ENCODE peak calls at places on chromosomes 11 and 22, in eight cellular contexts. Z, S, B, D, V, F, M and A are unnamed samples.
A peak's percentile ranks its signal among the peaks of the same experiment; 100 is the strongest.

GRCh38 chr11:93476796-93477195 is 66.4 kb downstream of the SMCO4 start:
- DNase-seq in F (peak; percentile 76), M (no peak), D (no peak), V (no peak), S (no peak), Z (no peak), B (peak; percentile 36), A (no peak)

GRCh38 chr11:24779791-24780190 is 282.9 kb downstream of the LUZP2 start:
- DNase-seq in F (no peak), Z (no peak), D (no peak), B (no peak), V (no peak), S (no peak), M (peak; percentile 29), A (no peak)

GRCh38 chr11:66842501-66842895 is 743 bp upstream of the RCE1 start:
- DNase-seq in Z (no peak), M (no peak), S (no peak), F (no peak), B (no peak), D (no peak), V (no peak), A (no peak)

GRCh38 chr11:108494182-108494581 is 4.0 kb downstream of the POGLUT3 start:
- DNase-seq in F (no peak), B (no peak), S (no peak), D (no peak), Z (no peak), M (no peak), V (no peak), A (no peak)

GRCh38 chr11:67999201-67999629 is 4.7 kb downstream of the UNC93B1 start:
- DNase-seq in V (no peak), B (no peak), M (no peak), F (no peak), Z (no peak), S (no peak), D (no peak), A (no peak)

GRCh38 chr11:128324051-128324481 is 263.3 kb downstream of the ETS1 start:
- DNase-seq in M (no peak), F (peak; percentile 56), S (no peak), B (no peak), Z (no peak), D (peak; percentile 69), V (no peak), A (peak; percentile 47)

GRCh38 chr11:102117472-102118113 is 7.3 kb downstream of the YAP1 start:
- DNase-seq in B (no peak), V (no peak), F (peak; percentile 66), M (no peak), S (no peak), Z (no peak), D (no peak), A (no peak)

GRCh38 chr11:123194308-123195181 is 503 bp downstream of the CLMP start:
- DNase-seq in Z (peak; percentile 28), S (no peak), M (peak; percentile 72), V (no peak), D (no peak), B (no peak), F (peak; percentile 63), A (no peak)

GRCh38 chr11:119666061-119666460 is 62.9 kb downstream of the NECTIN1 start:
- DNase-seq in S (no peak), B (no peak), Z (no peak), M (no peak), V (no peak), F (no peak), D (no peak), A (no peak)

GRCh38 chr11:128916646-128917045 is 25.5 kb downstream of the KCNJ5 start:
- DNase-seq in V (no peak), D (no peak), S (no peak), Z (no peak), B (no peak), F (no peak), M (no peak), A (no peak)

GRCh38 chr11:130637566-130637965 is 189.1 kb downstream of the ADAMTS15 start:
- DNase-seq in B (no peak), S (no peak), M (no peak), D (no peak), V (no peak), F (no peak), Z (no peak), A (no peak)

GRCh38 chr11:124894606-124895430 is 2.8 kb downstream of the ROBO4 start:
- DNase-seq in D (no peak), B (no peak), F (no peak), V (no peak), Z (no peak), S (no peak), M (no peak), A (no peak)

GRCh38 chr11:104529213-104529612 is 365.3 kb upstream of the PDGFD start:
- DNase-seq in B (no peak), S (no peak), Z (no peak), D (no peak), F (no peak), V (no peak), M (no peak), A (no peak)

GRCh38 chr22:42692239-42693054 is 28.2 kb downstream of the A4GALT start:
- DNase-seq in F (no peak), S (no peak), Z (no peak), M (no peak), D (no peak), B (peak; percentile 38), V (no peak), A (no peak)

GRCh38 chr11:79312591-79313267 is 128.1 kb downstream of the TENM4 start:
- DNase-seq in S (no peak), Z (no peak), D (no peak), M (no peak), B (no peak), F (no peak), V (no peak), A (no peak)

GRCh38 chr22:19800761-19801244 is 40.2 kb downstream of the TBX1 start:
- DNase-seq in S (no peak), F (peak; percentile 39), Z (no peak), D (no peak), M (peak; percentile 58), B (peak; percentile 39), V (peak; percentile 34), A (no peak)

GRCh38 chr22:38944653-38945052 is 12.8 kb upstream of the APOBEC3A start:
- DNase-seq in F (no peak), V (no peak), M (no peak), Z (no peak), S (no peak), D (no peak), B (no peak), A (no peak)

GRCh38 chr11:3853935-3854659 is 1.4 kb upstream of the STIM1 start:
- DNase-seq in F (no peak), B (no peak), M (no peak), S (no peak), V (no peak), Z (peak; percentile 51), D (peak; percentile 85), A (peak; percentile 54)

GRCh38 chr11:125901872-125902271 is 1.1 kb downstream of the PUS3 start:
- DNase-seq in F (no peak), D (no peak), S (no peak), Z (no peak), V (no peak), M (no peak), B (no peak), A (no peak)

GRCh38 chr11:114296190-114296978 is at the start of gene NNMT:
- DNase-seq in Z (peak; percentile 87), M (no peak), V (no peak), F (peak; percentile 99), B (peak; percentile 87), S (no peak), D (no peak), A (no peak)

GRCh38 chr11:22792497-22792896 is 37.1 kb downstream of the SVIP start:
- DNase-seq in V (peak; percentile 94), M (no peak), F (no peak), D (no peak), S (no peak), Z (no peak), B (peak; percentile 69), A (no peak)

GRCh38 chr22:36252754-36253522 is at the start of gene APOL1:
- DNase-seq in D (peak; percentile 76), S (no peak), Z (no peak), F (peak; percentile 81), B (peak; percentile 19), M (no peak), V (peak; percentile 63), A (peak; percentile 19)

GRCh38 chr11:12282676-12283075 is 94.7 kb upstream of the PARVA start:
- DNase-seq in D (no peak), V (no peak), M (no peak), B (no peak), F (no peak), Z (no peak), S (no peak), A (no peak)

GRCh38 chr11:83087035-83087434 is 15.3 kb upstream of the RAB30 start:
- DNase-seq in V (peak; percentile 39), F (peak; percentile 8), B (peak; percentile 43), Z (no peak), M (no peak), S (no peak), D (no peak), A (no peak)

GRCh38 chr22:27996981-27997380 is 77.9 kb upstream of the PITPNB start:
- DNase-seq in V (no peak), M (no peak), D (no peak), F (no peak), S (no peak), B (no peak), Z (no peak), A (no peak)

GRCh38 chr11:15587059-15587458 is 472.3 kb downstream of the INSC start:
- DNase-seq in B (no peak), V (no peak), Z (no peak), S (no peak), M (no peak), D (no peak), F (no peak), A (no peak)

GRCh38 chr22:20131856-20132685 is 467 bp downstream of the ZDHHC8 start:
- DNase-seq in V (no peak), S (no peak), F (peak; percentile 30), M (peak; percentile 58), B (no peak), Z (peak; percentile 64), D (no peak), A (no peak)

GRCh38 chr22:49727191-49727880 is 100.3 kb downstream of the BRD1 start:
- DNase-seq in Z (no peak), D (no peak), V (no peak), F (no peak), B (no peak), S (no peak), M (no peak), A (no peak)

GRCh38 chr22:35746946-35747703 is 29.5 kb downstream of the APOL5 start:
- DNase-seq in B (no peak), Z (no peak), D (no peak), F (no peak), M (no peak), S (no peak), V (no peak), A (no peak)

GRCh38 chr11:67628710-67629385 is 889 bp downstream of the NUDT8 start:
- DNase-seq in B (no peak), D (no peak), M (no peak), F (no peak), Z (no peak), S (no peak), V (no peak), A (no peak)